ENCODE peak calls at places on chromosome 4, in five cellular contexts. L, A, C, K and Y are unnamed samples.

GRCh38 chr4:112645541-112646329 is 8.8 kb downstream of the LARP7 start:
- DNase-seq in L (no peak), A (no peak), C (no peak), K (no peak), Y (no peak)

GRCh38 chr4:147707892-147708672 is 23.8 kb upstream of the ARHGAP10 start:
- DNase-seq in L (peak), A (no peak), C (no peak), K (peak), Y (no peak)

GRCh38 chr4:145821771-145822170 is 116.9 kb downstream of the ZNF827 start:
- DNase-seq in L (no peak), A (no peak), C (no peak), K (no peak), Y (no peak)

GRCh38 chr4:185357220-185357619 is 38.5 kb downstream of the LRP2BP start:
- DNase-seq in L (no peak), A (no peak), C (no peak), K (no peak), Y (no peak)

GRCh38 chr4:150583287-150584197 is 1.6 kb downstream of the MAB21L2 start:
- DNase-seq in L (peak), A (no peak), C (no peak), K (peak), Y (no peak)

GRCh38 chr4:56240554-56241190 is 146.6 kb downstream of the AASDH start:
- DNase-seq in L (peak), A (no peak), C (no peak), K (peak), Y (no peak)

GRCh38 chr4:766559-767283 is 59.2 kb downstream of the CPLX1 start:
- DNase-seq in L (no peak), A (no peak), C (no peak), K (no peak), Y (no peak)

GRCh38 chr4:121428721-121429120 is 47.9 kb upstream of the QRFPR start:
- DNase-seq in L (peak), A (no peak), C (no peak), K (peak), Y (peak)

GRCh38 chr4:99917575-99917974 is 23.3 kb upstream of the LAMTOR3 start:
- DNase-seq in L (no peak), A (no peak), C (no peak), K (no peak), Y (no peak)

GRCh38 chr4:17769406-17770174 is 11.8 kb downstream of the FAM184B start:
- DNase-seq in L (peak), A (no peak), C (no peak), K (no peak), Y (no peak)

GRCh38 chr4:6524436-6524835 is 50.6 kb upstream of the MAN2B2 start:
- DNase-seq in L (no peak), A (no peak), C (no peak), K (no peak), Y (no peak)

GRCh38 chr4:1353186-1354055 is 6.4 kb downstream of the UVSSA start:
- DNase-seq in L (no peak), A (no peak), C (no peak), K (no peak), Y (no peak)

GRCh38 chr4:122819708-122820449 is 6.8 kb upstream of the FGF2 start:
- DNase-seq in L (peak), A (no peak), C (no peak), K (no peak), Y (no peak)

GRCh38 chr4:5757536-5757935 is 46.5 kb downstream of the EVC start:
- DNase-seq in L (no peak), A (no peak), C (no peak), K (no peak), Y (no peak)

GRCh38 chr4:78293841-78294301 is 236.7 kb downstream of the FRAS1 start:
- DNase-seq in L (peak), A (no peak), C (no peak), K (peak), Y (peak)

GRCh38 chr4:103370336-103370735 is 172.2 kb upstream of the CENPE start:
- DNase-seq in L (no peak), A (no peak), C (no peak), K (no peak), Y (no peak)

GRCh38 chr4:83128235-83128929 is 13.9 kb upstream of the PLAC8 start:
- DNase-seq in L (peak), A (no peak), C (no peak), K (peak), Y (no peak)

GRCh38 chr4:109648266-109648996 is 54.8 kb downstream of the CASP6 start:
- DNase-seq in L (no peak), A (no peak), C (no peak), K (no peak), Y (peak)

GRCh38 chr4:73609688-73610087 is 10.5 kb downstream of the RASSF6 start:
- DNase-seq in L (peak), A (no peak), C (no peak), K (peak), Y (peak)

GRCh38 chr4:183588169-183588675 is 70.8 kb downstream of the RWDD4 start:
- DNase-seq in L (peak), A (no peak), C (no peak), K (peak), Y (peak)

GRCh38 chr4:140726776-140727500 is 29.2 kb downstream of the TBC1D9 start:
- DNase-seq in L (peak), A (no peak), C (no peak), K (peak), Y (no peak)

GRCh38 chr4:77104405-77105292 is 28.9 kb upstream of the CCNI start:
- DNase-seq in L (peak), A (no peak), C (peak), K (peak), Y (no peak)

GRCh38 chr4:66575024-66575696 is 904.9 kb upstream of the EPHA5 start:
- DNase-seq in L (peak), A (no peak), C (no peak), K (peak), Y (peak)

GRCh38 chr4:139416073-139416673 is 37.7 kb upstream of the RAB33B start:
- DNase-seq in L (peak), A (no peak), C (no peak), K (peak), Y (no peak)

GRCh38 chr4:128862608-128863313 is 53.3 kb downstream of the JADE1 start:
- DNase-seq in L (no peak), A (no peak), C (no peak), K (no peak), Y (no peak)

GRCh38 chr4:10180603-10180926 is 64.0 kb upstream of the WDR1 start:
- DNase-seq in L (no peak), A (no peak), C (no peak), K (no peak), Y (no peak)
- H3K4me3 ChIP-seq in L (no peak), A (no peak), C (no peak), K (no peak), Y (no peak)

DNA sequence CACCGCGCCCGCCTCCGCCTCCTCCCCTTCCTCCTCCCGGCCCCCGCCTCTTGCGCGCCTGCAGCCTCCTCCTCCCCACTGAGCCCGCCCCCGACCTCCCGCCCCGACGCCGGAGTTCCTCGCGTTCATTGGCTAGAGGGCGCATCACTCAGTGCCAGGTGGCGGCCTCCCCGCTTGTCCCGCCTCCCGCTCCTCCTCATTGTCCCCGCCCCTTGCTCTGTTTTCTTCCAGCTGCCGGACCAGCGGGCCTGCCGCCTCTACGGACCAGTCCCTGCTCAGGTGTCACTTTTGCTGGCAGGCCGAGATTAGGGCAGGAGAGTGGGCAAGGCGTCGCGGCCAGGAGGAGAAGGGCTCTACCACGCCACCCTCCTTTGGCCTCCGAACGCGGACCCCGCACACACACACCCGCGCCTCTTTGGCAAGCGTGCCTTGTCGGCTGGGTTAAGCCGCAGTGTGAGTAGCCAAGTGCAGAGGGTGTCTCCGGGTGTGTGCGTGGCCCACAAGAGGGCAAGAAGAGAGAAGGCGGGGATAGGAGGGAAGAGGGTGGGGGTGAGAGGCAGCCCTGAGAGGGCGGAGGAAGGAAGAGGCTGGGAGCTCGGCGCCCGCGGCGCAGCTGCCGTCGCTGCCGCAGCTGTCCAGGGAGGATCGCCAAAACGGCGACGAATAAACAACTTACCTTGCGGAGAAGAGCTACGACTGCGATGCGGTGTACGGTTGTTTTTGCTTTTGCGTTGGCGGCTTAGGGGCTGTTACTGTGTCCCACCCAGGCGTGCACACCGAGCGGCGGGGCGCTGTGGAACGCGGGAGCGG is 436 bp upstream of the PPP3CA start:
- DNase-seq in L (peak), A (peak), C (peak), K (peak), Y (peak)
- TF ChIP-seq CTCF in L (no peak), A (no peak), C (no peak), K (peak), Y (no peak)

DNA sequence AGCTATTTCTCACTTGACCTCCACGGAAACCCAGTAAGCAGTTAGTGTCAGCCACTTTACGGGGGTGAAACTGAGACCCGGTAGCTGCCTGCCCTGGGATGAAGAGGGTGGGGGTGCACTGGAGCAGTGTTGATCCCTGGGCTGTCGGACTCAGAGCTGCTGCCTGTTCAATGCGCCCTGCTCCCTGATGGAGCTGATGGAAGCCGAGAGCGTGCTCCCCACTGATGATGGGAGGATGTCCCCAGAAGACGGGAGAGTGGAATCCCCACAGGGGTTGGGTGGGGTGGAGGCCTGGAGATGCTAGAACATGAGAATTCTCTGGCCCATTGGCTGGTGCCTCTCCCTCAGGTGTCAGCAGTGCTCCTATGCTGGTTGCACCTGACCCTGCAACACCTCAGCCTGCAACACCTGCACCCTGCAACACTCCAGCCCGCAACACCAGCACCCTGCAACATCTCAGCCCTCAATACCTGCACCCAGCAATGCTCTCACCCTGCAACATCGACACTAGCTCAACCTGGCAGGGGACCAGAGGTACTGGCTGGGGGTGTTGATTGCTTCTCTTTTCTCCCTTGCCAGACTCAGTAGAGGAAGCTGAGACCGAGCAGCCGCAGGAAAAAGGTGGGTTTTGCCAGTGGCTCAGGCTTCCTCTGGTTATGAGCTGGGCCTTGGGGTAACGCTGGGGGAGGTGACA is 25.7 kb downstream of the SH3TC1 start:
- DNase-seq in L (no peak), A (no peak), C (no peak), K (no peak), Y (no peak)
- H3K4me3 ChIP-seq in L (no peak), A (no peak), C (no peak), K (no peak), Y (no peak)

GRCh38 chr4:89586864-89587263 is 250.1 kb downstream of the SNCA start:
- DNase-seq in L (peak), A (no peak), C (no peak), K (peak), Y (no peak)
- TF ChIP-seq CTCF in L (peak), A (no peak), C (no peak), K (peak), Y (peak)

GRCh38 chr4:2932951-2933565 is 30.1 kb downstream of the NOP14 start:
- DNase-seq in L (no peak), A (no peak), C (peak), K (no peak), Y (no peak)
- H3K4me3 ChIP-seq in L (peak), A (no peak), C (no peak), K (peak), Y (peak)

GRCh38 chr4:130747842-130748241 is 1651.9 kb downstream of the C4orf33 start:
- DNase-seq in L (peak), A (no peak), C (no peak), K (peak), Y (no peak)
- TF ChIP-seq CTCF in L (no peak), A (no peak), C (no peak), K (peak), Y (peak)

DNA sequence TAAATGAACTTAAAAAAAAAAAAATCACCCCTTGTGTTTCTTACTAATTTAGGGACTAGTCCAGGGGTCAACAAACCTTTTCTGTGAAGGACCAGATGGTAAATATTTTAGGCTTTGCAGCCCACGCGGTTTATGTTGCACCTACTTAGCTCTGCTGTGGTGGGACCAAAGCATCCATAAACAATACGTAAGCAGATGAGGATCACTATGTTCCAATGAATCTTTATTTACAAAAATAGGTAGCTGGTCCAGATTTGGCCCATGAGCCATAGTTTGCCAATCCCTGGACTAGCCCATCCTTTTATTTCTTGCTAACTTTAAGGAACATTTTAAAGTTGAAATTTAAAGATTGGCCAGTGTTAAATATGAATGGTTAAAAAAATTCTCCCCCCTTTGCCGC is 95.3 kb downstream of the AFF1 start:
- DNase-seq in L (no peak), A (no peak), C (no peak), K (peak), Y (no peak)
- H3K4me3 ChIP-seq in L (no peak), A (no peak), C (no peak), K (no peak), Y (no peak)

DNA sequence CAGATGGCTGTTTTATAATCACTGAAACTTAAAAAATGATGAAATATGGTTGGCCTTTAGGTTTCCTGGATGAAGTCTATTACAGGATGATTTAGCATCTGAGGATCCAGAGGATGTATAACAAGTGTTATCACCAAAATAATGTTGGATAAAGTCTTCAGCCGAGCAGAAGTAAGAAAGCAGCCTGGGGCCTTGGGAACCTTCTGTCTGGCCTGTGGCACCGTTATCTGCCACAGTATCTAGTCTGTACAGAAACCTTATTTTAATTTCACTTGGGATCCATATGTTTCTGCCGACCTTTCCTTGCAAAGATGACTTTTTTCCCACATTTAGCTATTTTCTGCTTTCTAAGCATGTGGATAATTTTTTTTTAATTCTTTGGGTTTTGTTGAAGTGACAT is 20.5 kb upstream of the ANTXR2 start:
- DNase-seq in L (no peak), A (no peak), C (no peak), K (no peak), Y (no peak)
- TF ChIP-seq CTCF in L (no peak), A (no peak), C (no peak), K (no peak), Y (no peak)